ENCODE peak calls at places on chromosomes 2 and 18, in nine cellular contexts. One of them, this sample, is unnamed.

GRCh38 chr18:74804677-74805076 is 207.0 kb downstream of the ZNF407 start:
- DNase-seq in stimulated activated CD4-positive, alpha-beta T cell treated with anti-CD3 and anti-CD28 coated beads, Interleukin-4, amount 100 ng/mL, for 24 hours: no peak
- DNase-seq in NT2/D1: no peak
- DNase-seq in mesothelial cell of epicardium: no peak
- DNase-seq in neural progenitor cell: no peak
- DNase-seq in fibroblast of lung: no peak
- DNase-seq in skeletal muscle cell: no peak
- DNase-seq in EL: no peak
- DNase-seq in activated CD8-positive, alpha-beta memory T cell treated with anti-CD3 and anti-CD28 coated beads for 48 hours: no peak
- DNase-seq in this sample: no peak

GRCh38 chr2:44740678-44741077 is 200.8 kb upstream of the SIX3 start:
- DNase-seq in EL: no peak
- DNase-seq in activated CD8-positive, alpha-beta memory T cell treated with anti-CD3 and anti-CD28 coated beads for 48 hours: no peak
- DNase-seq in fibroblast of lung: peak; percentile 44
- DNase-seq in skeletal muscle cell: no peak
- DNase-seq in mesothelial cell of epicardium: no peak
- DNase-seq in neural progenitor cell: no peak
- DNase-seq in NT2/D1: no peak
- DNase-seq in stimulated activated CD4-positive, alpha-beta T cell treated with anti-CD3 and anti-CD28 coated beads, Interleukin-4, amount 100 ng/mL, for 24 hours: no peak
- DNase-seq in this sample: peak; percentile 15

GRCh38 chr2:33160217-33160616 is 213.5 kb downstream of the LTBP1 start:
- DNase-seq in neural progenitor cell: no peak
- DNase-seq in activated CD8-positive, alpha-beta memory T cell treated with anti-CD3 and anti-CD28 coated beads for 48 hours: no peak
- DNase-seq in mesothelial cell of epicardium: no peak
- DNase-seq in NT2/D1: no peak
- DNase-seq in EL: peak; percentile 55
- DNase-seq in fibroblast of lung: peak; percentile 57
- DNase-seq in skeletal muscle cell: peak; percentile 69
- DNase-seq in stimulated activated CD4-positive, alpha-beta T cell treated with anti-CD3 and anti-CD28 coated beads, Interleukin-4, amount 100 ng/mL, for 24 hours: no peak
- DNase-seq in this sample: no peak

GRCh38 chr2:240895656-240896388 is at the start of gene MAB21L4:
- DNase-seq in stimulated activated CD4-positive, alpha-beta T cell treated with anti-CD3 and anti-CD28 coated beads, Interleukin-4, amount 100 ng/mL, for 24 hours: no peak
- DNase-seq in activated CD8-positive, alpha-beta memory T cell treated with anti-CD3 and anti-CD28 coated beads for 48 hours: no peak
- DNase-seq in EL: no peak
- DNase-seq in skeletal muscle cell: no peak
- DNase-seq in neural progenitor cell: no peak
- DNase-seq in mesothelial cell of epicardium: no peak
- DNase-seq in NT2/D1: no peak
- DNase-seq in fibroblast of lung: no peak
- DNase-seq in this sample: no peak

GRCh38 chr18:23671564-23671963 is 8.9 kb upstream of the ANKRD29 start:
- DNase-seq in mesothelial cell of epicardium: no peak
- DNase-seq in stimulated activated CD4-positive, alpha-beta T cell treated with anti-CD3 and anti-CD28 coated beads, Interleukin-4, amount 100 ng/mL, for 24 hours: no peak
- DNase-seq in NT2/D1: no peak
- DNase-seq in EL: no peak
- DNase-seq in activated CD8-positive, alpha-beta memory T cell treated with anti-CD3 and anti-CD28 coated beads for 48 hours: no peak
- DNase-seq in neural progenitor cell: no peak
- DNase-seq in skeletal muscle cell: no peak
- DNase-seq in fibroblast of lung: no peak
- DNase-seq in this sample: no peak

GRCh38 chr2:96685592-96686459 is 43.3 kb downstream of the FER1L5 start:
- DNase-seq in NT2/D1: no peak
- DNase-seq in mesothelial cell of epicardium: peak; percentile 87
- DNase-seq in skeletal muscle cell: no peak
- DNase-seq in EL: no peak
- DNase-seq in fibroblast of lung: peak; percentile 31
- DNase-seq in activated CD8-positive, alpha-beta memory T cell treated with anti-CD3 and anti-CD28 coated beads for 48 hours: no peak
- DNase-seq in neural progenitor cell: peak; percentile 51
- DNase-seq in stimulated activated CD4-positive, alpha-beta T cell treated with anti-CD3 and anti-CD28 coated beads, Interleukin-4, amount 100 ng/mL, for 24 hours: no peak
- DNase-seq in this sample: no peak

GRCh38 chr2:112942654-112943002 is 31.7 kb downstream of the IL37 start:
- DNase-seq in skeletal muscle cell: no peak
- DNase-seq in activated CD8-positive, alpha-beta memory T cell treated with anti-CD3 and anti-CD28 coated beads for 48 hours: no peak
- DNase-seq in fibroblast of lung: no peak
- DNase-seq in EL: no peak
- DNase-seq in NT2/D1: no peak
- DNase-seq in neural progenitor cell: no peak
- DNase-seq in mesothelial cell of epicardium: no peak
- DNase-seq in stimulated activated CD4-positive, alpha-beta T cell treated with anti-CD3 and anti-CD28 coated beads, Interleukin-4, amount 100 ng/mL, for 24 hours: no peak
- DNase-seq in this sample: no peak

GRCh38 chr18:8854962-8855361 is 149.6 kb downstream of the MTCL1 start:
- DNase-seq in skeletal muscle cell: no peak
- DNase-seq in activated CD8-positive, alpha-beta memory T cell treated with anti-CD3 and anti-CD28 coated beads for 48 hours: no peak
- DNase-seq in NT2/D1: no peak
- DNase-seq in fibroblast of lung: no peak
- DNase-seq in mesothelial cell of epicardium: no peak
- DNase-seq in neural progenitor cell: no peak
- DNase-seq in EL: no peak
- DNase-seq in stimulated activated CD4-positive, alpha-beta T cell treated with anti-CD3 and anti-CD28 coated beads, Interleukin-4, amount 100 ng/mL, for 24 hours: no peak
- DNase-seq in this sample: no peak

GRCh38 chr2:17969661-17970060 is 91.2 kb downstream of the KCNS3 start:
- DNase-seq in activated CD8-positive, alpha-beta memory T cell treated with anti-CD3 and anti-CD28 coated beads for 48 hours: no peak
- DNase-seq in NT2/D1: no peak
- DNase-seq in stimulated activated CD4-positive, alpha-beta T cell treated with anti-CD3 and anti-CD28 coated beads, Interleukin-4, amount 100 ng/mL, for 24 hours: no peak
- DNase-seq in fibroblast of lung: no peak
- DNase-seq in EL: no peak
- DNase-seq in skeletal muscle cell: peak; percentile 8
- DNase-seq in mesothelial cell of epicardium: no peak
- DNase-seq in neural progenitor cell: no peak
- DNase-seq in this sample: peak; percentile 6

GRCh38 chr2:155115856-155116255 is 417.4 kb downstream of the KCNJ3 start:
- DNase-seq in NT2/D1: no peak
- DNase-seq in fibroblast of lung: no peak
- DNase-seq in stimulated activated CD4-positive, alpha-beta T cell treated with anti-CD3 and anti-CD28 coated beads, Interleukin-4, amount 100 ng/mL, for 24 hours: no peak
- DNase-seq in neural progenitor cell: peak; percentile 20
- DNase-seq in mesothelial cell of epicardium: no peak
- DNase-seq in EL: no peak
- DNase-seq in activated CD8-positive, alpha-beta memory T cell treated with anti-CD3 and anti-CD28 coated beads for 48 hours: no peak
- DNase-seq in skeletal muscle cell: no peak
- DNase-seq in this sample: no peak

GRCh38 chr2:7930800-7931635 is 750.8 kb upstream of the ID2 start:
- DNase-seq in stimulated activated CD4-positive, alpha-beta T cell treated with anti-CD3 and anti-CD28 coated beads, Interleukin-4, amount 100 ng/mL, for 24 hours: no peak
- DNase-seq in fibroblast of lung: peak; percentile 85
- DNase-seq in NT2/D1: no peak
- DNase-seq in activated CD8-positive, alpha-beta memory T cell treated with anti-CD3 and anti-CD28 coated beads for 48 hours: no peak
- DNase-seq in mesothelial cell of epicardium: no peak
- DNase-seq in EL: no peak
- DNase-seq in neural progenitor cell: no peak
- DNase-seq in skeletal muscle cell: no peak
- DNase-seq in this sample: no peak

GRCh38 chr2:60476206-60476946 is 77.1 kb downstream of the BCL11A start:
- DNase-seq in activated CD8-positive, alpha-beta memory T cell treated with anti-CD3 and anti-CD28 coated beads for 48 hours: no peak
- DNase-seq in stimulated activated CD4-positive, alpha-beta T cell treated with anti-CD3 and anti-CD28 coated beads, Interleukin-4, amount 100 ng/mL, for 24 hours: no peak
- DNase-seq in neural progenitor cell: no peak
- DNase-seq in skeletal muscle cell: no peak
- DNase-seq in NT2/D1: no peak
- DNase-seq in EL: no peak
- DNase-seq in fibroblast of lung: no peak
- DNase-seq in mesothelial cell of epicardium: no peak
- DNase-seq in this sample: no peak

GRCh38 chr2:220891405-220891804 is 680.7 kb downstream of the EPHA4 start:
- DNase-seq in mesothelial cell of epicardium: no peak
- DNase-seq in activated CD8-positive, alpha-beta memory T cell treated with anti-CD3 and anti-CD28 coated beads for 48 hours: no peak
- DNase-seq in skeletal muscle cell: peak; percentile 60
- DNase-seq in EL: peak; percentile 93
- DNase-seq in NT2/D1: peak; percentile 69
- DNase-seq in stimulated activated CD4-positive, alpha-beta T cell treated with anti-CD3 and anti-CD28 coated beads, Interleukin-4, amount 100 ng/mL, for 24 hours: no peak
- DNase-seq in neural progenitor cell: peak; percentile 60
- DNase-seq in fibroblast of lung: peak; percentile 83
- DNase-seq in this sample: peak; percentile 90

GRCh38 chr2:181374741-181375675 is 82.2 kb upstream of the ITGA4 start:
- DNase-seq in mesothelial cell of epicardium: no peak
- DNase-seq in stimulated activated CD4-positive, alpha-beta T cell treated with anti-CD3 and anti-CD28 coated beads, Interleukin-4, amount 100 ng/mL, for 24 hours: no peak
- DNase-seq in neural progenitor cell: no peak
- DNase-seq in skeletal muscle cell: no peak
- DNase-seq in NT2/D1: no peak
- DNase-seq in fibroblast of lung: no peak
- DNase-seq in activated CD8-positive, alpha-beta memory T cell treated with anti-CD3 and anti-CD28 coated beads for 48 hours: no peak
- DNase-seq in EL: peak; percentile 69
- DNase-seq in this sample: peak; percentile 47

GRCh38 chr2:16633632-16634430 is 31.8 kb downstream of the CYRIA start:
- DNase-seq in EL: no peak
- DNase-seq in mesothelial cell of epicardium: no peak
- DNase-seq in fibroblast of lung: no peak
- DNase-seq in activated CD8-positive, alpha-beta memory T cell treated with anti-CD3 and anti-CD28 coated beads for 48 hours: no peak
- DNase-seq in neural progenitor cell: no peak
- DNase-seq in skeletal muscle cell: no peak
- DNase-seq in NT2/D1: no peak
- DNase-seq in stimulated activated CD4-positive, alpha-beta T cell treated with anti-CD3 and anti-CD28 coated beads, Interleukin-4, amount 100 ng/mL, for 24 hours: no peak
- DNase-seq in this sample: no peak

GRCh38 chr2:43220229-43220981 is 6.0 kb downstream of the ZFP36L2 start:
- DNase-seq in stimulated activated CD4-positive, alpha-beta T cell treated with anti-CD3 and anti-CD28 coated beads, Interleukin-4, amount 100 ng/mL, for 24 hours: no peak
- DNase-seq in fibroblast of lung: peak; percentile 67
- DNase-seq in activated CD8-positive, alpha-beta memory T cell treated with anti-CD3 and anti-CD28 coated beads for 48 hours: no peak
- DNase-seq in NT2/D1: no peak
- DNase-seq in mesothelial cell of epicardium: no peak
- DNase-seq in neural progenitor cell: no peak
- DNase-seq in EL: no peak
- DNase-seq in skeletal muscle cell: peak; percentile 32
- DNase-seq in this sample: peak; percentile 59

GRCh38 chr2:10325278-10326145 is 22.8 kb downstream of the HPCAL1 start:
- DNase-seq in neural progenitor cell: no peak
- DNase-seq in stimulated activated CD4-positive, alpha-beta T cell treated with anti-CD3 and anti-CD28 coated beads, Interleukin-4, amount 100 ng/mL, for 24 hours: no peak
- DNase-seq in skeletal muscle cell: no peak
- DNase-seq in activated CD8-positive, alpha-beta memory T cell treated with anti-CD3 and anti-CD28 coated beads for 48 hours: no peak
- DNase-seq in mesothelial cell of epicardium: no peak
- DNase-seq in NT2/D1: no peak
- DNase-seq in EL: no peak
- DNase-seq in fibroblast of lung: no peak
- DNase-seq in this sample: no peak

GRCh38 chr2:197674546-197674945 is 841 bp downstream of the RFTN2 start:
- DNase-seq in mesothelial cell of epicardium: no peak
- DNase-seq in neural progenitor cell: peak; percentile 6
- DNase-seq in activated CD8-positive, alpha-beta memory T cell treated with anti-CD3 and anti-CD28 coated beads for 48 hours: no peak
- DNase-seq in stimulated activated CD4-positive, alpha-beta T cell treated with anti-CD3 and anti-CD28 coated beads, Interleukin-4, amount 100 ng/mL, for 24 hours: no peak
- DNase-seq in NT2/D1: no peak
- DNase-seq in skeletal muscle cell: no peak
- DNase-seq in EL: no peak
- DNase-seq in fibroblast of lung: peak; percentile 67
- DNase-seq in this sample: no peak

GRCh38 chr18:5036523-5036922 is 160.5 kb downstream of the AKAIN1 start:
- DNase-seq in activated CD8-positive, alpha-beta memory T cell treated with anti-CD3 and anti-CD28 coated beads for 48 hours: no peak
- DNase-seq in NT2/D1: no peak
- DNase-seq in stimulated activated CD4-positive, alpha-beta T cell treated with anti-CD3 and anti-CD28 coated beads, Interleukin-4, amount 100 ng/mL, for 24 hours: no peak
- DNase-seq in neural progenitor cell: peak; percentile 23
- DNase-seq in mesothelial cell of epicardium: no peak
- DNase-seq in skeletal muscle cell: no peak
- DNase-seq in fibroblast of lung: no peak
- DNase-seq in EL: no peak
- DNase-seq in this sample: no peak

GRCh38 chr2:149741646-149742045 is 154.1 kb upstream of the MMADHC start:
- DNase-seq in skeletal muscle cell: peak; percentile 76
- DNase-seq in EL: peak; percentile 93
- DNase-seq in mesothelial cell of epicardium: no peak
- DNase-seq in NT2/D1: no peak
- DNase-seq in neural progenitor cell: no peak
- DNase-seq in activated CD8-positive, alpha-beta memory T cell treated with anti-CD3 and anti-CD28 coated beads for 48 hours: no peak
- DNase-seq in fibroblast of lung: peak; percentile 79
- DNase-seq in stimulated activated CD4-positive, alpha-beta T cell treated with anti-CD3 and anti-CD28 coated beads, Interleukin-4, amount 100 ng/mL, for 24 hours: no peak
- DNase-seq in this sample: peak; percentile 95

GRCh38 chr2:84888401-84889276 is 7.8 kb upstream of the TRABD2A start:
- DNase-seq in mesothelial cell of epicardium: no peak
- DNase-seq in skeletal muscle cell: peak; percentile 54
- DNase-seq in NT2/D1: no peak
- DNase-seq in neural progenitor cell: no peak
- DNase-seq in stimulated activated CD4-positive, alpha-beta T cell treated with anti-CD3 and anti-CD28 coated beads, Interleukin-4, amount 100 ng/mL, for 24 hours: peak; percentile 49
- DNase-seq in EL: peak; percentile 71
- DNase-seq in fibroblast of lung: peak; percentile 79
- DNase-seq in activated CD8-positive, alpha-beta memory T cell treated with anti-CD3 and anti-CD28 coated beads for 48 hours: no peak
- DNase-seq in this sample: no peak

GRCh38 chr2:64645014-64645418 is 8.7 kb downstream of the SERTAD2 start:
- DNase-seq in EL: peak; percentile 70
- DNase-seq in NT2/D1: peak; percentile 83
- DNase-seq in activated CD8-positive, alpha-beta memory T cell treated with anti-CD3 and anti-CD28 coated beads for 48 hours: no peak
- DNase-seq in neural progenitor cell: peak; percentile 91
- DNase-seq in stimulated activated CD4-positive, alpha-beta T cell treated with anti-CD3 and anti-CD28 coated beads, Interleukin-4, amount 100 ng/mL, for 24 hours: peak; percentile 22
- DNase-seq in fibroblast of lung: peak; percentile 76
- DNase-seq in mesothelial cell of epicardium: peak; percentile 73
- DNase-seq in skeletal muscle cell: no peak
- DNase-seq in this sample: peak; percentile 81

GRCh38 chr2:206693399-206694137 is 24.6 kb downstream of the DYTN start:
- DNase-seq in mesothelial cell of epicardium: no peak
- DNase-seq in EL: peak; percentile 51
- DNase-seq in NT2/D1: peak; percentile 73
- DNase-seq in neural progenitor cell: peak; percentile 72
- DNase-seq in activated CD8-positive, alpha-beta memory T cell treated with anti-CD3 and anti-CD28 coated beads for 48 hours: no peak
- DNase-seq in skeletal muscle cell: peak; percentile 8
- DNase-seq in fibroblast of lung: peak; percentile 75
- DNase-seq in stimulated activated CD4-positive, alpha-beta T cell treated with anti-CD3 and anti-CD28 coated beads, Interleukin-4, amount 100 ng/mL, for 24 hours: peak; percentile 52
- DNase-seq in this sample: peak; percentile 33

GRCh38 chr18:67509711-67510110 is 6.8 kb downstream of the DSEL start:
- DNase-seq in activated CD8-positive, alpha-beta memory T cell treated with anti-CD3 and anti-CD28 coated beads for 48 hours: no peak
- DNase-seq in mesothelial cell of epicardium: no peak
- DNase-seq in neural progenitor cell: no peak
- DNase-seq in EL: peak; percentile 50
- DNase-seq in stimulated activated CD4-positive, alpha-beta T cell treated with anti-CD3 and anti-CD28 coated beads, Interleukin-4, amount 100 ng/mL, for 24 hours: no peak
- DNase-seq in skeletal muscle cell: no peak
- DNase-seq in NT2/D1: no peak
- DNase-seq in fibroblast of lung: peak; percentile 89
- DNase-seq in this sample: peak; percentile 73

GRCh38 chr18:53629356-53629755 is 595.1 kb downstream of the MBD2 start:
- DNase-seq in stimulated activated CD4-positive, alpha-beta T cell treated with anti-CD3 and anti-CD28 coated beads, Interleukin-4, amount 100 ng/mL, for 24 hours: no peak
- DNase-seq in EL: no peak
- DNase-seq in NT2/D1: no peak
- DNase-seq in neural progenitor cell: no peak
- DNase-seq in activated CD8-positive, alpha-beta memory T cell treated with anti-CD3 and anti-CD28 coated beads for 48 hours: no peak
- DNase-seq in skeletal muscle cell: no peak
- DNase-seq in fibroblast of lung: no peak
- DNase-seq in mesothelial cell of epicardium: no peak
- DNase-seq in this sample: no peak

GRCh38 chr2:8028981-8029380 is 652.9 kb upstream of the ID2 start:
- DNase-seq in activated CD8-positive, alpha-beta memory T cell treated with anti-CD3 and anti-CD28 coated beads for 48 hours: no peak
- DNase-seq in mesothelial cell of epicardium: no peak
- DNase-seq in skeletal muscle cell: no peak
- DNase-seq in stimulated activated CD4-positive, alpha-beta T cell treated with anti-CD3 and anti-CD28 coated beads, Interleukin-4, amount 100 ng/mL, for 24 hours: no peak
- DNase-seq in neural progenitor cell: no peak
- DNase-seq in fibroblast of lung: no peak
- DNase-seq in NT2/D1: no peak
- DNase-seq in EL: no peak
- DNase-seq in this sample: no peak

GRCh38 chr2:45891719-45892118 is 240.2 kb downstream of the PRKCE start:
- DNase-seq in stimulated activated CD4-positive, alpha-beta T cell treated with anti-CD3 and anti-CD28 coated beads, Interleukin-4, amount 100 ng/mL, for 24 hours: no peak
- DNase-seq in NT2/D1: no peak
- DNase-seq in EL: no peak
- DNase-seq in neural progenitor cell: no peak
- DNase-seq in skeletal muscle cell: no peak
- DNase-seq in mesothelial cell of epicardium: no peak
- DNase-seq in activated CD8-positive, alpha-beta memory T cell treated with anti-CD3 and anti-CD28 coated beads for 48 hours: no peak
- DNase-seq in fibroblast of lung: no peak
- DNase-seq in this sample: no peak